ENCODE peak calls at places on chromosomes 16 and 17, in ten cellular contexts. One of them, this sample, is unnamed.

GRCh38 chr17:35257080-35257701 is 14.3 kb downstream of the SLFN5 start:
- DNase-seq in prostate gland: peak
- DNase-seq in CD8-positive, alpha-beta T cell: no peak
- DNase-seq in cardiac muscle cell: no peak
- DNase-seq in fibroblast of mammary gland: peak
- DNase-seq in aorta: no peak
- DNase-seq in OCI-LY7: no peak
- DNase-seq in cardiac fibroblast: peak
- DNase-seq in colonic mucosa: peak
- DNase-seq in fibroblast of lung: peak
- DNase-seq in this sample: no peak

GRCh38 chr17:77266213-77266612 is 125.4 kb downstream of the SEC14L1 start:
- DNase-seq in prostate gland: no peak
- DNase-seq in CD8-positive, alpha-beta T cell: no peak
- DNase-seq in cardiac muscle cell: no peak
- DNase-seq in fibroblast of mammary gland: no peak
- DNase-seq in aorta: no peak
- DNase-seq in OCI-LY7: no peak
- DNase-seq in cardiac fibroblast: no peak
- DNase-seq in colonic mucosa: no peak
- DNase-seq in fibroblast of lung: no peak
- DNase-seq in this sample: no peak

GRCh38 chr16:49890876-49891275 is 35.0 kb upstream of the ZNF423 start:
- DNase-seq in prostate gland: no peak
- DNase-seq in CD8-positive, alpha-beta T cell: no peak
- DNase-seq in cardiac muscle cell: peak
- DNase-seq in fibroblast of mammary gland: peak
- DNase-seq in aorta: no peak
- DNase-seq in OCI-LY7: peak
- DNase-seq in cardiac fibroblast: peak
- DNase-seq in colonic mucosa: peak
- DNase-seq in fibroblast of lung: no peak
- DNase-seq in this sample: no peak

GRCh38 chr17:40443196-40443987 is at the start of gene IGFBP4:
- DNase-seq in prostate gland: peak
- DNase-seq in CD8-positive, alpha-beta T cell: peak
- DNase-seq in cardiac muscle cell: peak
- DNase-seq in fibroblast of mammary gland: peak
- DNase-seq in aorta: peak
- DNase-seq in OCI-LY7: peak
- DNase-seq in cardiac fibroblast: peak
- DNase-seq in colonic mucosa: peak
- DNase-seq in fibroblast of lung: peak
- DNase-seq in this sample: no peak

GRCh38 chr17:17538417-17539391 is 42.5 kb upstream of the RASD1 start:
- DNase-seq in prostate gland: peak
- DNase-seq in CD8-positive, alpha-beta T cell: no peak
- DNase-seq in cardiac muscle cell: peak
- DNase-seq in fibroblast of mammary gland: no peak
- DNase-seq in aorta: no peak
- DNase-seq in OCI-LY7: no peak
- DNase-seq in cardiac fibroblast: no peak
- DNase-seq in colonic mucosa: peak
- DNase-seq in fibroblast of lung: peak
- DNase-seq in this sample: no peak

GRCh38 chr16:2026461-2027023 is at the start of gene NHERF2:
- DNase-seq in prostate gland: peak
- DNase-seq in CD8-positive, alpha-beta T cell: no peak
- DNase-seq in cardiac muscle cell: peak
- DNase-seq in fibroblast of mammary gland: no peak
- DNase-seq in aorta: no peak
- DNase-seq in OCI-LY7: no peak
- DNase-seq in cardiac fibroblast: no peak
- DNase-seq in colonic mucosa: no peak
- DNase-seq in fibroblast of lung: no peak
- DNase-seq in this sample: no peak

GRCh38 chr17:79654960-79655382 is 44.1 kb upstream of the RBFOX3 start:
- DNase-seq in prostate gland: peak
- DNase-seq in CD8-positive, alpha-beta T cell: no peak
- DNase-seq in cardiac muscle cell: no peak
- DNase-seq in fibroblast of mammary gland: no peak
- DNase-seq in aorta: no peak
- DNase-seq in OCI-LY7: no peak
- DNase-seq in cardiac fibroblast: no peak
- DNase-seq in colonic mucosa: peak
- DNase-seq in fibroblast of lung: no peak
- DNase-seq in this sample: no peak

GRCh38 chr16:12171206-12171605 is 194.7 kb downstream of the SNX29 start:
- DNase-seq in prostate gland: no peak
- DNase-seq in CD8-positive, alpha-beta T cell: no peak
- DNase-seq in cardiac muscle cell: no peak
- DNase-seq in fibroblast of mammary gland: peak
- DNase-seq in aorta: no peak
- DNase-seq in OCI-LY7: no peak
- DNase-seq in cardiac fibroblast: no peak
- DNase-seq in colonic mucosa: no peak
- DNase-seq in fibroblast of lung: peak
- DNase-seq in this sample: no peak

GRCh38 chr16:89507219-89507833 is 877 bp upstream of the SPG7 start:
- DNase-seq in prostate gland: no peak
- DNase-seq in CD8-positive, alpha-beta T cell: no peak
- DNase-seq in cardiac muscle cell: no peak
- DNase-seq in fibroblast of mammary gland: no peak
- DNase-seq in aorta: peak
- DNase-seq in OCI-LY7: no peak
- DNase-seq in cardiac fibroblast: no peak
- DNase-seq in colonic mucosa: peak
- DNase-seq in fibroblast of lung: no peak
- DNase-seq in this sample: no peak

GRCh38 chr16:9047689-9048301 is 43.6 kb upstream of the HAPSTR1 start:
- DNase-seq in prostate gland: peak
- DNase-seq in CD8-positive, alpha-beta T cell: no peak
- DNase-seq in cardiac muscle cell: peak
- DNase-seq in fibroblast of mammary gland: peak
- DNase-seq in aorta: peak
- DNase-seq in OCI-LY7: no peak
- DNase-seq in cardiac fibroblast: peak
- DNase-seq in colonic mucosa: peak
- DNase-seq in fibroblast of lung: peak
- DNase-seq in this sample: peak

DNA sequence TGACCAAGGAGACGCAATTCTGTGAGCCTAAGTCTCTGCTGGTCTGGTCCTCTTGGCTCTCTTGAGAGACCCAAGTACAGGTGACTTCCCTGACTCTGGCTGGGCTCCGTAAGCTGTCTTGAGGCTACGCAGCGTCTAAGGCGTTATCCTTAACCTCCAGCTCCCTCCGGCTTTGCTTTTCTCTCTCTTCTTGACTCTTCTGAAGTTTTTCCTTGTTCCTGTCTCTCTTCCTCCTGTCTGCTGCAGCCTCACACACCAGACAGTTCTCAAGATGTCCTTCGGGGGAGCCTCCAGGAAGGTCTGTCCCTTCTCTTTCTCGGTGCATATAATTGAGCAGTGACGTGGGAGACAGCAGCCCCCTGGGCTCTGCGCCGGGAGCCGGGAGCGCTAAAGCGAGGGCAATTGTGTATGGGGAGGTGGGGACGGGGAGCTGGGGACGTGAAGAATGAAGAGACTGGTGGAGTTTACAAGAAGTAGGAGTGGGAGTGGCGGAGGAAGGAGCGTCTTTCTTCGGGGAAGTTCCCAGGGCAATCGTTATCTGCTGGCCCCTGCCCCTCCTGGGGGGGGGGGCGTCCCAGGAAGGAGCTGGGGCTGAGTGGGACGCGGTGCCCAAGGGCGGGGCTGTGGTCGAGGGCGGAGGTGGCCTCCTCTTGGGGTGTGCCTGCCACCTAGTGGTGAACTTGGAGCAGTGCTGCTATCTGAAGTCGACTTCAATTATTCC is 6.9 kb upstream of the PIRT start:
- DNase-seq in prostate gland: peak
- DNase-seq in CD8-positive, alpha-beta T cell: peak
- DNase-seq in cardiac muscle cell: peak
- DNase-seq in fibroblast of mammary gland: peak
- DNase-seq in aorta: peak
- DNase-seq in OCI-LY7: peak
- DNase-seq in cardiac fibroblast: peak
- DNase-seq in colonic mucosa: peak
- DNase-seq in fibroblast of lung: peak
- DNase-seq in this sample: peak
- H3K4me3 ChIP-seq in prostate gland: peak
- H3K4me3 ChIP-seq in CD8-positive, alpha-beta T cell: peak
- H3K4me3 ChIP-seq in cardiac muscle cell: peak
- H3K4me3 ChIP-seq in fibroblast of mammary gland: peak
- H3K4me3 ChIP-seq in aorta: peak
- H3K4me3 ChIP-seq in OCI-LY7: peak
- H3K4me3 ChIP-seq in cardiac fibroblast: peak
- H3K4me3 ChIP-seq in colonic mucosa: peak
- H3K4me3 ChIP-seq in fibroblast of lung: no peak
- H3K4me3 ChIP-seq in this sample: peak

GRCh38 chr16:68421076-68421475 is 27.2 kb downstream of the SMPD3 start:
- DNase-seq in prostate gland: no peak
- DNase-seq in CD8-positive, alpha-beta T cell: no peak
- DNase-seq in cardiac muscle cell: no peak
- DNase-seq in fibroblast of mammary gland: no peak
- DNase-seq in aorta: no peak
- DNase-seq in OCI-LY7: no peak
- DNase-seq in cardiac fibroblast: no peak
- DNase-seq in colonic mucosa: no peak
- DNase-seq in fibroblast of lung: no peak
- DNase-seq in this sample: no peak

GRCh38 chr16:68420366-68420765 is 27.9 kb downstream of the SMPD3 start:
- DNase-seq in prostate gland: no peak
- DNase-seq in CD8-positive, alpha-beta T cell: no peak
- DNase-seq in cardiac muscle cell: no peak
- DNase-seq in fibroblast of mammary gland: no peak
- DNase-seq in aorta: no peak
- DNase-seq in OCI-LY7: no peak
- DNase-seq in cardiac fibroblast: no peak
- DNase-seq in colonic mucosa: no peak
- DNase-seq in fibroblast of lung: no peak
- DNase-seq in this sample: no peak

GRCh38 chr16:68414581-68414980 is 33.7 kb downstream of the SMPD3 start:
- DNase-seq in prostate gland: no peak
- DNase-seq in CD8-positive, alpha-beta T cell: no peak
- DNase-seq in cardiac muscle cell: no peak
- DNase-seq in fibroblast of mammary gland: no peak
- DNase-seq in aorta: no peak
- DNase-seq in OCI-LY7: no peak
- DNase-seq in cardiac fibroblast: no peak
- DNase-seq in colonic mucosa: no peak
- DNase-seq in fibroblast of lung: no peak
- DNase-seq in this sample: no peak

GRCh38 chr16:68416057-68417046 is 32.0 kb downstream of the SMPD3 start:
- DNase-seq in prostate gland: peak
- DNase-seq in CD8-positive, alpha-beta T cell: no peak
- DNase-seq in cardiac muscle cell: no peak
- DNase-seq in fibroblast of mammary gland: no peak
- DNase-seq in aorta: no peak
- DNase-seq in OCI-LY7: no peak
- DNase-seq in cardiac fibroblast: no peak
- DNase-seq in colonic mucosa: peak
- DNase-seq in fibroblast of lung: no peak
- DNase-seq in this sample: no peak

GRCh38 chr16:68417711-68418301 is 30.5 kb downstream of the SMPD3 start:
- DNase-seq in prostate gland: peak
- DNase-seq in CD8-positive, alpha-beta T cell: peak
- DNase-seq in cardiac muscle cell: no peak
- DNase-seq in fibroblast of mammary gland: no peak
- DNase-seq in aorta: no peak
- DNase-seq in OCI-LY7: peak
- DNase-seq in cardiac fibroblast: no peak
- DNase-seq in colonic mucosa: peak
- DNase-seq in fibroblast of lung: peak
- DNase-seq in this sample: no peak
- H3K4me3 ChIP-seq in prostate gland: no peak
- H3K4me3 ChIP-seq in CD8-positive, alpha-beta T cell: no peak
- H3K4me3 ChIP-seq in cardiac muscle cell: no peak
- H3K4me3 ChIP-seq in fibroblast of mammary gland: no peak
- H3K4me3 ChIP-seq in aorta: no peak
- H3K4me3 ChIP-seq in OCI-LY7: no peak
- H3K4me3 ChIP-seq in cardiac fibroblast: no peak
- H3K4me3 ChIP-seq in colonic mucosa: no peak
- H3K4me3 ChIP-seq in fibroblast of lung: no peak
- H3K4me3 ChIP-seq in this sample: no peak

DNA sequence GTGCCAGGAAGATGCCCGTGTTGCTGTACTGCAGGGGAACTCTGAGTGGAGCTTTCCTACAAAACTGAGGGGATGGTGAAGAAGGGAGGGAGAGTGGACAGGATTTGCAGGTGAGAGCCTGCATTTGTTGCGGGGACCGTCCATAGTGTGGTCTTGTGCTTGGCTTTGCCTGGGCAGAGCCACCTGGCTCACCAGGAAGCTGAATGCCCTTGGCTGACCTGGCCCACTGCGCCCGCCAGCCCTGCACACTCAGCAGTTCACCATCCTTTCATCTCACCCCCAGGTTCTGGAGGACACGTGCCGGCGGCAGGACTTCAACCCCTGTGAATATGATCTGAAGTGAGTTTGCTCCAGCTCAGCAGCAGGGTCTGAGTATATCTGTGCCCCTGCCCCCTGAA is 1.5 kb downstream of the ASPSCR1 start:
- DNase-seq in prostate gland: no peak
- DNase-seq in CD8-positive, alpha-beta T cell: no peak
- DNase-seq in cardiac muscle cell: no peak
- DNase-seq in fibroblast of mammary gland: no peak
- DNase-seq in aorta: no peak
- DNase-seq in OCI-LY7: no peak
- DNase-seq in cardiac fibroblast: no peak
- DNase-seq in colonic mucosa: no peak
- DNase-seq in fibroblast of lung: no peak
- DNase-seq in this sample: no peak
- H3K4me3 ChIP-seq in prostate gland: no peak
- H3K4me3 ChIP-seq in CD8-positive, alpha-beta T cell: no peak
- H3K4me3 ChIP-seq in cardiac muscle cell: no peak
- H3K4me3 ChIP-seq in fibroblast of mammary gland: no peak
- H3K4me3 ChIP-seq in aorta: no peak
- H3K4me3 ChIP-seq in OCI-LY7: peak
- H3K4me3 ChIP-seq in cardiac fibroblast: no peak
- H3K4me3 ChIP-seq in colonic mucosa: no peak
- H3K4me3 ChIP-seq in fibroblast of lung: no peak
- H3K4me3 ChIP-seq in this sample: no peak

DNA sequence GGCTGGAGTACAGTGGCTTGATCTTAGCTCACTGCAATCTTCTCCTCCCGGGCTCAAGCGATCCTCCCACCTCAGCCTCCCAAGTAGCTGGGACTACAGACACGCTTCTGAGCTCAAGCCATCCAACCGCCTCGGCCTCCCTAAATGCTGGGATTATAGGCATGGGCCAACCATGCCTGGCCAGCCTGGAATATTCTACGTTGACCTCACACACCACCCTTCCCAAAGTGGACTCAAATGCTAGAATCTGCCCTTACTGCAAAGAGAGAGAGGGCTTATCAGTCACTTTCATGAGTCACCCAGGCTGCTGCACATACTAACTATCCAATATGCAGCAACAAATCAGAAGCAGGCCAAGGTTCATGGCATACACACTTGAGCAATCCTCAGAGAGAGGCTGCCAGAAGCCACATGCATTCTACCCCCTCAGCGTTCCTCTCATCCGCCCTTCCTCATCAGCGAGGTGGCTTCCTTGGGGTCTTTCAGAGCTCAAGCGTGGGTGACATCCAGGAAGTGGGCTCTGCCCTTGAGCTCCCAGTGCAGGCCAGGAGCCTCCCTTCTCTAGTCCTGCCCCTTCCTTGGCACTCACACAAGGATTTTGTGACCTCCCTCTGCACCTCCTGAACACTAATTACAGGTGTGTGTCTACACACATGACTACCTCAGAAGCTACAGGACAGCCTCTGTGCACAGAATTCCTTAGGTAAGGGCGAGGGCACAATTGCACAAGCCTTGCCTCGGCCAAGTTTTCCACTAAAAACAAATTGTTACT is 24.8 kb upstream of the SIAH1 start:
- DNase-seq in prostate gland: no peak
- DNase-seq in CD8-positive, alpha-beta T cell: no peak
- DNase-seq in cardiac muscle cell: no peak
- DNase-seq in fibroblast of mammary gland: peak
- DNase-seq in aorta: no peak
- DNase-seq in OCI-LY7: no peak
- DNase-seq in cardiac fibroblast: peak
- DNase-seq in colonic mucosa: peak
- DNase-seq in fibroblast of lung: peak
- DNase-seq in this sample: peak
- H3K4me3 ChIP-seq in prostate gland: no peak
- H3K4me3 ChIP-seq in CD8-positive, alpha-beta T cell: no peak
- H3K4me3 ChIP-seq in cardiac muscle cell: no peak
- H3K4me3 ChIP-seq in fibroblast of mammary gland: no peak
- H3K4me3 ChIP-seq in aorta: no peak
- H3K4me3 ChIP-seq in OCI-LY7: no peak
- H3K4me3 ChIP-seq in cardiac fibroblast: no peak
- H3K4me3 ChIP-seq in colonic mucosa: no peak
- H3K4me3 ChIP-seq in fibroblast of lung: no peak
- H3K4me3 ChIP-seq in this sample: no peak